ENCODE peak calls at places on chromosomes 12 and 14, in four cellular contexts. One of them, this sample, is unnamed.

GRCh38 chr12:107108995-107109508 is 15.7 kb upstream of the CRY1 start:
- DNase-seq in endothelial cell: no peak
- DNase-seq in stimulated activated CD4-positive, alpha-beta T cell treated with anti-CD3 and anti-CD28 coated beads, Interleukin-1b, Interleukin-23, amount 100 ng/mL, for 1 hour: no peak
- DNase-seq in amniotic stem cell: no peak
- DNase-seq in this sample: no peak

GRCh38 chr12:85865905-85866304 is 8.2 kb upstream of the NTS start:
- DNase-seq in endothelial cell: no peak
- DNase-seq in stimulated activated CD4-positive, alpha-beta T cell treated with anti-CD3 and anti-CD28 coated beads, Interleukin-1b, Interleukin-23, amount 100 ng/mL, for 1 hour: no peak
- DNase-seq in amniotic stem cell: no peak
- DNase-seq in this sample: no peak

GRCh38 chr12:52074656-52075408 is 4.7 kb upstream of the SMIM41 start:
- DNase-seq in amniotic stem cell: no peak
- DNase-seq in stimulated activated CD4-positive, alpha-beta T cell treated with anti-CD3 and anti-CD28 coated beads, Interleukin-1b, Interleukin-23, amount 100 ng/mL, for 1 hour: no peak
- DNase-seq in endothelial cell: no peak
- DNase-seq in this sample: no peak

GRCh38 chr14:89308232-89308959 is 108.6 kb downstream of the FOXN3 start:
- DNase-seq in amniotic stem cell: no peak
- DNase-seq in endothelial cell: no peak
- DNase-seq in stimulated activated CD4-positive, alpha-beta T cell treated with anti-CD3 and anti-CD28 coated beads, Interleukin-1b, Interleukin-23, amount 100 ng/mL, for 1 hour: no peak
- DNase-seq in this sample: no peak

GRCh38 chr14:22847661-22848341 is 11.4 kb downstream of the MMP14 start:
- DNase-seq in amniotic stem cell: no peak
- DNase-seq in stimulated activated CD4-positive, alpha-beta T cell treated with anti-CD3 and anti-CD28 coated beads, Interleukin-1b, Interleukin-23, amount 100 ng/mL, for 1 hour: no peak
- DNase-seq in endothelial cell: no peak
- DNase-seq in this sample: no peak

GRCh38 chr12:64178122-64178521 is 44.0 kb downstream of the KICS2 start:
- DNase-seq in stimulated activated CD4-positive, alpha-beta T cell treated with anti-CD3 and anti-CD28 coated beads, Interleukin-1b, Interleukin-23, amount 100 ng/mL, for 1 hour: no peak
- DNase-seq in endothelial cell: no peak
- DNase-seq in amniotic stem cell: peak
- DNase-seq in this sample: peak

GRCh38 chr14:101730626-101731186 is 30.8 kb upstream of the PPP2R5C start:
- DNase-seq in stimulated activated CD4-positive, alpha-beta T cell treated with anti-CD3 and anti-CD28 coated beads, Interleukin-1b, Interleukin-23, amount 100 ng/mL, for 1 hour: no peak
- DNase-seq in amniotic stem cell: no peak
- DNase-seq in endothelial cell: no peak
- DNase-seq in this sample: no peak

GRCh38 chr12:18643673-18644072 is 94.1 kb downstream of the PLCZ1 start:
- DNase-seq in endothelial cell: no peak
- DNase-seq in amniotic stem cell: no peak
- DNase-seq in stimulated activated CD4-positive, alpha-beta T cell treated with anti-CD3 and anti-CD28 coated beads, Interleukin-1b, Interleukin-23, amount 100 ng/mL, for 1 hour: no peak
- DNase-seq in this sample: no peak

GRCh38 chr14:72554994-72555608 is 338.8 kb downstream of the DPF3 start:
- DNase-seq in endothelial cell: no peak
- DNase-seq in stimulated activated CD4-positive, alpha-beta T cell treated with anti-CD3 and anti-CD28 coated beads, Interleukin-1b, Interleukin-23, amount 100 ng/mL, for 1 hour: no peak
- DNase-seq in amniotic stem cell: no peak
- DNase-seq in this sample: no peak

GRCh38 chr12:31323466-31324115 is 2.4 kb downstream of the SINHCAF start:
- DNase-seq in stimulated activated CD4-positive, alpha-beta T cell treated with anti-CD3 and anti-CD28 coated beads, Interleukin-1b, Interleukin-23, amount 100 ng/mL, for 1 hour: peak
- DNase-seq in amniotic stem cell: no peak
- DNase-seq in endothelial cell: no peak
- DNase-seq in this sample: no peak

GRCh38 chr14:86129426-86129825 is 599.5 kb downstream of the FLRT2 start:
- DNase-seq in stimulated activated CD4-positive, alpha-beta T cell treated with anti-CD3 and anti-CD28 coated beads, Interleukin-1b, Interleukin-23, amount 100 ng/mL, for 1 hour: no peak
- DNase-seq in amniotic stem cell: no peak
- DNase-seq in endothelial cell: no peak
- DNase-seq in this sample: no peak

GRCh38 chr14:93736378-93737014 is 51.8 kb downstream of the PRIMA1 start:
- DNase-seq in endothelial cell: peak
- DNase-seq in stimulated activated CD4-positive, alpha-beta T cell treated with anti-CD3 and anti-CD28 coated beads, Interleukin-1b, Interleukin-23, amount 100 ng/mL, for 1 hour: no peak
- DNase-seq in amniotic stem cell: no peak
- DNase-seq in this sample: no peak

GRCh38 chr14:75821828-75822521 is 159.8 kb downstream of the TGFB3 start:
- DNase-seq in stimulated activated CD4-positive, alpha-beta T cell treated with anti-CD3 and anti-CD28 coated beads, Interleukin-1b, Interleukin-23, amount 100 ng/mL, for 1 hour: no peak
- DNase-seq in endothelial cell: no peak
- DNase-seq in amniotic stem cell: no peak
- DNase-seq in this sample: no peak

GRCh38 chr12:14239350-14239934 is 126.0 kb upstream of the ATF7IP start:
- DNase-seq in stimulated activated CD4-positive, alpha-beta T cell treated with anti-CD3 and anti-CD28 coated beads, Interleukin-1b, Interleukin-23, amount 100 ng/mL, for 1 hour: no peak
- DNase-seq in amniotic stem cell: no peak
- DNase-seq in endothelial cell: no peak
- DNase-seq in this sample: no peak

This sample was measured in MCF 10A.